ENCODE peak calls at places on chromosomes 2 and 18, in five cellular contexts. One of them, this sample, is unnamed.

GRCh38 chr2:152456262-152456661 is 121.3 kb downstream of the FMNL2 start:
- DNase-seq in glutamatergic neuron: no peak
- DNase-seq in fibroblast of mammary gland: peak; percentile 39
- DNase-seq in pancreas: no peak
- DNase-seq in lung: no peak
- DNase-seq in this sample: no peak

GRCh38 chr2:25822190-25823117 is 55.8 kb downstream of the ASXL2 start:
- DNase-seq in glutamatergic neuron: peak; percentile 48
- DNase-seq in fibroblast of mammary gland: peak; percentile 56
- DNase-seq in pancreas: peak; percentile 7
- DNase-seq in lung: peak; percentile 32
- DNase-seq in this sample: peak; percentile 72

GRCh38 chr2:89000235-89000634 is 308.8 kb downstream of the RPIA start:
- DNase-seq in glutamatergic neuron: no peak
- DNase-seq in fibroblast of mammary gland: no peak
- DNase-seq in pancreas: no peak
- DNase-seq in lung: no peak
- DNase-seq in this sample: no peak

GRCh38 chr18:25248755-25249154 is 103.2 kb downstream of the ZNF521 start:
- DNase-seq in glutamatergic neuron: no peak
- DNase-seq in fibroblast of mammary gland: peak; percentile 30
- DNase-seq in pancreas: no peak
- DNase-seq in lung: no peak
- DNase-seq in this sample: no peak

GRCh38 chr18:48943333-48943732 is 7.4 kb downstream of the SMAD7 start:
- DNase-seq in glutamatergic neuron: no peak
- DNase-seq in fibroblast of mammary gland: no peak
- DNase-seq in pancreas: no peak
- DNase-seq in lung: no peak
- DNase-seq in this sample: no peak

GRCh38 chr2:179125404-179125803 is 75.5 kb upstream of the CCDC141 start:
- DNase-seq in glutamatergic neuron: no peak
- DNase-seq in fibroblast of mammary gland: no peak
- DNase-seq in pancreas: no peak
- DNase-seq in lung: no peak
- DNase-seq in this sample: no peak

GRCh38 chr2:241340621-241341163 is 15.4 kb upstream of the FARP2 start:
- DNase-seq in glutamatergic neuron: no peak
- DNase-seq in fibroblast of mammary gland: no peak
- DNase-seq in pancreas: no peak
- DNase-seq in lung: no peak
- DNase-seq in this sample: no peak

GRCh38 chr2:38602136-38602731 is 494 bp downstream of the HNRNPLL start:
- DNase-seq in glutamatergic neuron: peak; percentile 64
- DNase-seq in fibroblast of mammary gland: no peak
- DNase-seq in pancreas: peak; percentile 27
- DNase-seq in lung: peak; percentile 44
- DNase-seq in this sample: peak; percentile 57

GRCh38 chr2:222485367-222486211 is 61.2 kb downstream of the SGPP2 start:
- DNase-seq in glutamatergic neuron: no peak
- DNase-seq in fibroblast of mammary gland: no peak
- DNase-seq in pancreas: no peak
- DNase-seq in lung: no peak
- DNase-seq in this sample: no peak

GRCh38 chr2:95007061-95007609 is 18.4 kb upstream of the MAL start:
- DNase-seq in glutamatergic neuron: peak; percentile 1
- DNase-seq in fibroblast of mammary gland: no peak
- DNase-seq in pancreas: no peak
- DNase-seq in lung: no peak
- DNase-seq in this sample: no peak

GRCh38 chr2:170942615-170943014 is 13.6 kb downstream of the GORASP2 start:
- DNase-seq in glutamatergic neuron: no peak
- DNase-seq in fibroblast of mammary gland: peak; percentile 48
- DNase-seq in pancreas: no peak
- DNase-seq in lung: no peak
- DNase-seq in this sample: no peak

GRCh38 chr2:65671670-65672069 is 239.3 kb upstream of the SPRED2 start:
- DNase-seq in glutamatergic neuron: no peak
- DNase-seq in fibroblast of mammary gland: no peak
- DNase-seq in pancreas: no peak
- DNase-seq in lung: no peak
- DNase-seq in this sample: no peak

GRCh38 chr18:49030138-49030537 is 79.4 kb upstream of the SMAD7 start:
- DNase-seq in glutamatergic neuron: no peak
- DNase-seq in fibroblast of mammary gland: peak; percentile 18
- DNase-seq in pancreas: no peak
- DNase-seq in lung: no peak
- DNase-seq in this sample: no peak

GRCh38 chr18:50839341-50839740 is 19.5 kb upstream of the MRO start:
- DNase-seq in glutamatergic neuron: no peak
- DNase-seq in fibroblast of mammary gland: no peak
- DNase-seq in pancreas: no peak
- DNase-seq in lung: no peak
- DNase-seq in this sample: no peak

GRCh38 chr2:187345338-187345737 is 102.7 kb downstream of the CALCRL start:
- DNase-seq in glutamatergic neuron: no peak
- DNase-seq in fibroblast of mammary gland: no peak
- DNase-seq in pancreas: no peak
- DNase-seq in lung: no peak
- DNase-seq in this sample: no peak

GRCh38 chr2:65666156-65666725 is 233.8 kb upstream of the SPRED2 start:
- DNase-seq in glutamatergic neuron: no peak
- DNase-seq in fibroblast of mammary gland: peak; percentile 58
- DNase-seq in pancreas: no peak
- DNase-seq in lung: no peak
- DNase-seq in this sample: no peak

GRCh38 chr2:129253461-129253812 is 726.0 kb upstream of the RAB6C start:
- DNase-seq in glutamatergic neuron: no peak
- DNase-seq in fibroblast of mammary gland: no peak
- DNase-seq in pancreas: peak; percentile 20
- DNase-seq in lung: no peak
- DNase-seq in this sample: peak; percentile 27

GRCh38 chr2:107072150-107072940 is 186.4 kb upstream of the ST6GAL2 start:
- DNase-seq in glutamatergic neuron: no peak
- DNase-seq in fibroblast of mammary gland: no peak
- DNase-seq in pancreas: no peak
- DNase-seq in lung: no peak
- DNase-seq in this sample: no peak

GRCh38 chr2:223954401-223954800 is 2.9 kb upstream of the MRPL44 start:
- DNase-seq in glutamatergic neuron: no peak
- DNase-seq in fibroblast of mammary gland: peak; percentile 92
- DNase-seq in pancreas: no peak
- DNase-seq in lung: no peak
- DNase-seq in this sample: no peak

GRCh38 chr2:97699765-97700444 is 13.5 kb upstream of the ZAP70 start:
- DNase-seq in glutamatergic neuron: peak; percentile 82
- DNase-seq in fibroblast of mammary gland: peak; percentile 59
- DNase-seq in pancreas: peak; percentile 25
- DNase-seq in lung: peak; percentile 45
- DNase-seq in this sample: peak; percentile 78

GRCh38 chr2:152740743-152741328 is 22.4 kb downstream of the ARL6IP6 start:
- DNase-seq in glutamatergic neuron: no peak
- DNase-seq in fibroblast of mammary gland: peak; percentile 77
- DNase-seq in pancreas: no peak
- DNase-seq in lung: no peak
- DNase-seq in this sample: no peak

GRCh38 chr2:37080231-37080630 is 3.9 kb downstream of the HEATR5B start:
- DNase-seq in glutamatergic neuron: no peak
- DNase-seq in fibroblast of mammary gland: no peak
- DNase-seq in pancreas: no peak
- DNase-seq in lung: no peak
- DNase-seq in this sample: no peak

GRCh38 chr2:71938108-71938507 is 209.6 kb downstream of the CYP26B1 start:
- DNase-seq in glutamatergic neuron: no peak
- DNase-seq in fibroblast of mammary gland: no peak
- DNase-seq in pancreas: no peak
- DNase-seq in lung: no peak
- DNase-seq in this sample: no peak

GRCh38 chr2:99729104-99729503 is 239.3 kb upstream of the REV1 start:
- DNase-seq in glutamatergic neuron: no peak
- DNase-seq in fibroblast of mammary gland: no peak
- DNase-seq in pancreas: no peak
- DNase-seq in lung: no peak
- DNase-seq in this sample: peak; percentile 44

GRCh38 chr2:95185973-95186372 is 20.4 kb downstream of the ZNF2 start:
- DNase-seq in glutamatergic neuron: no peak
- DNase-seq in fibroblast of mammary gland: no peak
- DNase-seq in pancreas: no peak
- DNase-seq in lung: no peak
- DNase-seq in this sample: no peak

GRCh38 chr2:127619191-127619590 is 26.8 kb upstream of the GPR17 start:
- DNase-seq in glutamatergic neuron: no peak
- DNase-seq in fibroblast of mammary gland: no peak
- DNase-seq in pancreas: no peak
- DNase-seq in lung: no peak
- DNase-seq in this sample: no peak

GRCh38 chr2:177211602-177212105 is 940 bp upstream of the HNRNPA3 start:
- DNase-seq in glutamatergic neuron: no peak
- DNase-seq in fibroblast of mammary gland: no peak
- DNase-seq in pancreas: no peak
- DNase-seq in lung: no peak
- DNase-seq in this sample: no peak

GRCh38 chr2:117718048-117718447 is 96.4 kb upstream of the DDX18 start:
- DNase-seq in glutamatergic neuron: no peak
- DNase-seq in fibroblast of mammary gland: no peak
- DNase-seq in pancreas: no peak
- DNase-seq in lung: no peak
- DNase-seq in this sample: no peak

GRCh38 chr18:49249523-49249922 is 210.9 kb downstream of the DYM start:
- DNase-seq in glutamatergic neuron: no peak
- DNase-seq in fibroblast of mammary gland: peak; percentile 89
- DNase-seq in pancreas: no peak
- DNase-seq in lung: no peak
- DNase-seq in this sample: no peak

GRCh38 chr2:238974510-238975166 is 126.8 kb downstream of the TWIST2 start:
- DNase-seq in glutamatergic neuron: no peak
- DNase-seq in fibroblast of mammary gland: peak; percentile 97
- DNase-seq in pancreas: no peak
- DNase-seq in lung: no peak
- DNase-seq in this sample: no peak

GRCh38 chr2:208015475-208015874 is 9.9 kb downstream of the PLEKHM3 start:
- DNase-seq in glutamatergic neuron: no peak
- DNase-seq in fibroblast of mammary gland: no peak
- DNase-seq in pancreas: no peak
- DNase-seq in lung: no peak
- DNase-seq in this sample: no peak

DNA sequence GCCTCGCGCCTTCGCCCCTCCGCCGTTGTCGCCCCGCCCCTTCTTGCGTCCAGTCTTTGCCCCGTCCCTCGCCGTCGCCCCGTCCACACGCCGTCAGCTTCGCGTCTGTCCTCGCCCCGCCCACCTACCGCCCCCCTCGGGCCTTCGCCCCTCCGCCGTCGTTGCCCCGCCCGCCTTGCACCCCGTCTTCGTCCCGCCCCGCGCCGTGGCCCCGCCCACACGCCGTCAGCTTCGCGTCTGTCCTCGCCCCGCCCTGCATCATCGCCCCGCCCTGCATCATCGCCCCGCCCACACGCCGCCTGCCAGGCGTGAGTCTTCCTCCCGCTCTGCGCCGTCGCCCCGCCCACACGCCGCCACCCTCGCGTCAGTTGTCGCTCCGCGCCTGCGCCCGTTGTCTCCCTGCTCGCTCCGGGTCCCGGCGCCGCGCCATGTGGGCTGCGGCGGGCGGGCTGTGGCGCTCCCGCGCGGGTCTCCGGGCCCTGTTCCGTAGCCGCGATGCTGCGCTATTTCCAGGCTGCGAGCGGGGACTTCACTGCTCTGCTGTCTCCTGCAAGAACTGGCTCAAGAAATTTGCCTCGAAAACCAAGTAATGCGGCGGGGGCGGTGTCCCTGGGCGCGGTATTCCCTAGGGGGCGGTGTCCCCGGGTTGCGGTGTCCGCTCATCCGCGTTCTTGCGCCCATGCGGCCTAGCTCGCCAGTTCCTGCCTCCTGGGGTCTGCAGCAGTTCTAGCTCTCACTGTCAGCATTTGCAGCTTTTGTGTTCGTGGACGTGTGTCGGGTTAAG is at the start of gene RBFA:
- DNase-seq in glutamatergic neuron: peak; percentile 100
- DNase-seq in fibroblast of mammary gland: peak; percentile 96
- DNase-seq in pancreas: peak; percentile 100
- DNase-seq in lung: peak; percentile 100
- DNase-seq in this sample: peak; percentile 100
- TF ChIP-seq CTCF in glutamatergic neuron: no peak
- TF ChIP-seq CTCF in fibroblast of mammary gland: no peak
- TF ChIP-seq CTCF in pancreas: peak; percentile 30
- TF ChIP-seq CTCF in lung: no peak
- TF ChIP-seq CTCF in this sample: peak; percentile 68

GRCh38 chr2:7363906-7364305 is 446.7 kb downstream of the RNF144A start:
- DNase-seq in glutamatergic neuron: no peak
- DNase-seq in fibroblast of mammary gland: no peak
- DNase-seq in pancreas: no peak
- DNase-seq in lung: no peak
- DNase-seq in this sample: no peak
- TF ChIP-seq CTCF in glutamatergic neuron: no peak
- TF ChIP-seq CTCF in fibroblast of mammary gland: no peak
- TF ChIP-seq CTCF in pancreas: no peak
- TF ChIP-seq CTCF in lung: no peak
- TF ChIP-seq CTCF in this sample: no peak

DNA sequence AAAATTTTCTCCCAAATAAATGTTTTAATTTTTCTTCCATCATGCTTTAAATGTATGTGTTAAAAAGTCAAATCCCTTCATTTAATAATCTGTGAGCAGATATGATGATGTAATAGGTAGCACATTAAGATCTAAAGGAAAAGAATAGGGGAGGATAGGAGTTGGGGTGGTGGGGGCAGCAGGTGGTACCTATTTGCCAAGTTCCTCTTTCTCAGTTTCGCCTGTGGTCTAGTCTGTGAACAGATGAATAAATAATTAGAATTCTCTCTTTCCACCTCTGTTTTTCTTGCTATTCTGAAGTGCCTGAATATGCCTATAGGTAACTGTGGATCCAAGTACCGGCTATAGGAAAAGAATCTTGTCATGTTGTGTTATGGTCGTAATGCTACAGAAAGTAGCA is 152.5 kb downstream of the NRXN1 start:
- DNase-seq in glutamatergic neuron: no peak
- DNase-seq in fibroblast of mammary gland: no peak
- DNase-seq in pancreas: no peak
- DNase-seq in lung: no peak
- DNase-seq in this sample: no peak
- TF ChIP-seq CTCF in glutamatergic neuron: no peak
- TF ChIP-seq CTCF in fibroblast of mammary gland: no peak
- TF ChIP-seq CTCF in pancreas: no peak
- TF ChIP-seq CTCF in lung: no peak
- TF ChIP-seq CTCF in this sample: no peak

GRCh38 chr2:64489081-64489761 is 34.9 kb upstream of the AFTPH start:
- DNase-seq in glutamatergic neuron: no peak
- DNase-seq in fibroblast of mammary gland: no peak
- DNase-seq in pancreas: no peak
- DNase-seq in lung: no peak
- DNase-seq in this sample: no peak

GRCh38 chr2:64485961-64486360 is 32.0 kb downstream of the LGALSL start:
- DNase-seq in glutamatergic neuron: no peak
- DNase-seq in fibroblast of mammary gland: peak; percentile 51
- DNase-seq in pancreas: no peak
- DNase-seq in lung: no peak
- DNase-seq in this sample: no peak

GRCh38 chr2:64487256-64488049 is 33.5 kb downstream of the LGALSL start:
- DNase-seq in glutamatergic neuron: no peak
- DNase-seq in fibroblast of mammary gland: no peak
- DNase-seq in pancreas: no peak
- DNase-seq in lung: no peak
- DNase-seq in this sample: no peak

GRCh38 chr2:64485302-64485701 is 31.3 kb downstream of the LGALSL start:
- DNase-seq in glutamatergic neuron: no peak
- DNase-seq in fibroblast of mammary gland: peak; percentile 28
- DNase-seq in pancreas: no peak
- DNase-seq in lung: no peak
- DNase-seq in this sample: no peak

GRCh38 chr2:64488050-64488974 is 34.4 kb downstream of the LGALSL start:
- DNase-seq in glutamatergic neuron: peak; percentile 81
- DNase-seq in fibroblast of mammary gland: peak; percentile 55
- DNase-seq in pancreas: peak; percentile 25
- DNase-seq in lung: peak; percentile 71
- DNase-seq in this sample: peak; percentile 77
- TF ChIP-seq CTCF in glutamatergic neuron: peak; percentile 96
- TF ChIP-seq CTCF in fibroblast of mammary gland: peak; percentile 88
- TF ChIP-seq CTCF in pancreas: peak; percentile 86
- TF ChIP-seq CTCF in lung: peak; percentile 87
- TF ChIP-seq CTCF in this sample: peak; percentile 98